ENCODE peak calls at places on chromosome 13, in seven cellular contexts. One of them, this sample, is unnamed.

GRCh38 chr13:110416131-110416584 is 109.1 kb downstream of the COL4A2 start:
- DNase-seq in KG1: no peak
- DNase-seq in astrocyte of the hippocampus: no peak
- DNase-seq in heart right ventricle: no peak
- DNase-seq in natural killer cell: no peak
- DNase-seq in activated CD4-positive, alpha-beta T cell treated with anti-CD3 and anti-CD28 coated beads for 1 hour: no peak
- DNase-seq in mucosa of gallbladder: no peak
- DNase-seq in this sample: no peak

GRCh38 chr13:22789027-22789593 is 391.7 kb upstream of the SGCG start:
- DNase-seq in KG1: no peak
- DNase-seq in astrocyte of the hippocampus: peak
- DNase-seq in heart right ventricle: no peak
- DNase-seq in natural killer cell: no peak
- DNase-seq in activated CD4-positive, alpha-beta T cell treated with anti-CD3 and anti-CD28 coated beads for 1 hour: no peak
- DNase-seq in mucosa of gallbladder: no peak
- DNase-seq in this sample: no peak

GRCh38 chr13:29522044-29522685 is 73.3 kb downstream of the SLC7A1 start:
- DNase-seq in KG1: no peak
- DNase-seq in astrocyte of the hippocampus: peak
- DNase-seq in heart right ventricle: no peak
- DNase-seq in natural killer cell: no peak
- DNase-seq in activated CD4-positive, alpha-beta T cell treated with anti-CD3 and anti-CD28 coated beads for 1 hour: no peak
- DNase-seq in mucosa of gallbladder: no peak
- DNase-seq in this sample: no peak

GRCh38 chr13:49292742-49293498 is 45.2 kb downstream of the CDADC1 start:
- DNase-seq in KG1: peak
- DNase-seq in astrocyte of the hippocampus: peak
- DNase-seq in heart right ventricle: peak
- DNase-seq in natural killer cell: no peak
- DNase-seq in activated CD4-positive, alpha-beta T cell treated with anti-CD3 and anti-CD28 coated beads for 1 hour: no peak
- DNase-seq in mucosa of gallbladder: peak
- DNase-seq in this sample: peak

GRCh38 chr13:110108348-110109139 is 198.4 kb downstream of the COL4A1 start:
- DNase-seq in KG1: no peak
- DNase-seq in astrocyte of the hippocampus: peak
- DNase-seq in heart right ventricle: peak
- DNase-seq in natural killer cell: no peak
- DNase-seq in activated CD4-positive, alpha-beta T cell treated with anti-CD3 and anti-CD28 coated beads for 1 hour: no peak
- DNase-seq in mucosa of gallbladder: peak
- DNase-seq in this sample: peak

GRCh38 chr13:33150146-33150545 is 133.9 kb downstream of the KL start:
- DNase-seq in KG1: no peak
- DNase-seq in astrocyte of the hippocampus: peak
- DNase-seq in heart right ventricle: no peak
- DNase-seq in natural killer cell: no peak
- DNase-seq in activated CD4-positive, alpha-beta T cell treated with anti-CD3 and anti-CD28 coated beads for 1 hour: no peak
- DNase-seq in mucosa of gallbladder: no peak
- DNase-seq in this sample: no peak

GRCh38 chr13:24632382-24633121 is 47.7 kb upstream of the ATP12A start:
- DNase-seq in KG1: no peak
- DNase-seq in astrocyte of the hippocampus: no peak
- DNase-seq in heart right ventricle: no peak
- DNase-seq in natural killer cell: no peak
- DNase-seq in activated CD4-positive, alpha-beta T cell treated with anti-CD3 and anti-CD28 coated beads for 1 hour: no peak
- DNase-seq in mucosa of gallbladder: no peak
- DNase-seq in this sample: no peak

GRCh38 chr13:44364601-44365000 is 9.0 kb upstream of the SERP2 start:
- DNase-seq in KG1: no peak
- DNase-seq in astrocyte of the hippocampus: peak
- DNase-seq in heart right ventricle: no peak
- DNase-seq in natural killer cell: no peak
- DNase-seq in activated CD4-positive, alpha-beta T cell treated with anti-CD3 and anti-CD28 coated beads for 1 hour: no peak
- DNase-seq in mucosa of gallbladder: no peak
- DNase-seq in this sample: no peak

GRCh38 chr13:19984430-19985218 is 26.1 kb downstream of the ZMYM2 start:
- DNase-seq in KG1: no peak
- DNase-seq in astrocyte of the hippocampus: peak
- DNase-seq in heart right ventricle: no peak
- DNase-seq in natural killer cell: no peak
- DNase-seq in activated CD4-positive, alpha-beta T cell treated with anti-CD3 and anti-CD28 coated beads for 1 hour: no peak
- DNase-seq in mucosa of gallbladder: no peak
- DNase-seq in this sample: no peak

GRCh38 chr13:65744761-65745160 is 1485.4 kb downstream of the PCDH9 start:
- DNase-seq in KG1: no peak
- DNase-seq in astrocyte of the hippocampus: no peak
- DNase-seq in heart right ventricle: no peak
- DNase-seq in natural killer cell: no peak
- DNase-seq in activated CD4-positive, alpha-beta T cell treated with anti-CD3 and anti-CD28 coated beads for 1 hour: no peak
- DNase-seq in mucosa of gallbladder: no peak
- DNase-seq in this sample: no peak

GRCh38 chr13:44627441-44627840 is 51.3 kb upstream of the TSC22D1 start:
- DNase-seq in KG1: no peak
- DNase-seq in astrocyte of the hippocampus: no peak
- DNase-seq in heart right ventricle: no peak
- DNase-seq in natural killer cell: no peak
- DNase-seq in activated CD4-positive, alpha-beta T cell treated with anti-CD3 and anti-CD28 coated beads for 1 hour: no peak
- DNase-seq in mucosa of gallbladder: no peak
- DNase-seq in this sample: no peak

This sample was measured in aorta.